ENCODE peak calls at places on chromosomes 5 and 9, in eight cellular contexts. I, P, N, A, W, S, T and U are unnamed samples.

GRCh38 chr9:89502038-89502601 is 4.2 kb upstream of the SEMA4D start:
- DNase-seq in A (no peak), P (no peak), S (no peak), W (no peak), T (no peak), I (no peak), N (no peak), U (no peak)

GRCh38 chr9:112271466-112272098 is 61.8 kb downstream of the PTBP3 start:
- DNase-seq in I (no peak), S (no peak), A (peak; percentile 43), T (no peak), P (no peak), N (peak; percentile 14), W (no peak), U (no peak)

GRCh38 chr9:27227192-27227591 is 69.8 kb downstream of the EQTN start:
- DNase-seq in N (peak; percentile 7), S (no peak), T (no peak), P (no peak), I (no peak), A (no peak), W (no peak), U (no peak)

GRCh38 chr9:100324594-100325200 is 28.0 kb downstream of the TEX10 start:
- DNase-seq in A (peak; percentile 61), P (no peak), I (no peak), W (no peak), S (peak; percentile 72), T (no peak), N (no peak), U (no peak)

GRCh38 chr9:135507104-135508035 is 6.9 kb downstream of the MRPS2 start:
- DNase-seq in W (no peak), P (peak; percentile 33), S (no peak), A (no peak), N (no peak), T (peak; percentile 6), I (no peak), U (peak; percentile 23)

GRCh38 chr9:5186416-5187169 is 1.2 kb upstream of the INSL6 start:
- DNase-seq in P (peak; percentile 52), S (peak; percentile 83), N (peak; percentile 65), W (peak; percentile 32), A (peak; percentile 63), T (peak; percentile 60), I (no peak), U (no peak)

GRCh38 chr5:83124593-83124992 is 47.2 kb downstream of the XRCC4 start:
- DNase-seq in S (no peak), I (no peak), A (no peak), N (no peak), T (no peak), P (no peak), W (no peak), U (no peak)

GRCh38 chr5:174736351-174736721 is 12.0 kb downstream of the MSX2 start:
- DNase-seq in T (no peak), W (no peak), A (peak; percentile 90), I (no peak), S (no peak), N (peak; percentile 85), P (no peak), U (no peak)

GRCh38 chr9:127566351-127567001 is 45.6 kb upstream of the STXBP1 start:
- DNase-seq in N (no peak), S (no peak), I (no peak), W (no peak), T (no peak), A (no peak), P (peak; percentile 82), U (no peak)

GRCh38 chr5:151480859-151481258 is 33.5 kb downstream of the SLC36A1 start:
- DNase-seq in S (peak; percentile 27), T (no peak), I (no peak), P (no peak), A (peak; percentile 49), W (no peak), N (peak; percentile 45), U (peak; percentile 61)

GRCh38 chr9:104836235-104836634 is 72.3 kb downstream of the NIPSNAP3B start:
- DNase-seq in T (no peak), S (peak; percentile 29), I (no peak), A (peak; percentile 34), N (no peak), W (no peak), P (no peak), U (no peak)

GRCh38 chr5:73694089-73694488 is 68.1 kb downstream of the ARHGEF28 start:
- DNase-seq in T (no peak), P (no peak), S (no peak), W (no peak), N (no peak), A (no peak), I (no peak), U (no peak)

GRCh38 chr9:91741529-91741928 is 208.5 kb downstream of the ROR2 start:
- DNase-seq in P (no peak), N (peak; percentile 69), T (no peak), I (no peak), S (no peak), A (peak; percentile 81), W (no peak), U (no peak)

GRCh38 chr9:134136117-134136996 is 475 bp downstream of the WDR5 start:
- DNase-seq in S (peak; percentile 51), P (peak; percentile 60), I (no peak), N (no peak), T (peak; percentile 40), W (no peak), A (peak; percentile 19), U (no peak)

GRCh38 chr5:31639488-31640011 is 619 bp downstream of the PDZD2 start:
- DNase-seq in S (peak; percentile 64), N (no peak), T (no peak), A (no peak), W (no peak), P (no peak), I (no peak), U (no peak)

GRCh38 chr5:126848253-126848652 is 71.3 kb downstream of the LMNB1 start:
- DNase-seq in W (no peak), T (no peak), P (no peak), I (no peak), N (no peak), S (no peak), A (no peak), U (no peak)

GRCh38 chr9:106885451-106885850 is 22.5 kb downstream of the ZNF462 start:
- DNase-seq in S (no peak), N (peak; percentile 81), W (no peak), I (no peak), A (peak; percentile 82), T (no peak), P (no peak), U (no peak)

GRCh38 chr9:20930836-20931235 is 100.6 kb downstream of the HACD4 start:
- DNase-seq in T (no peak), P (no peak), S (no peak), I (no peak), W (no peak), N (no peak), A (no peak), U (no peak)

GRCh38 chr5:141958113-141958512 is at the start of gene PCDH12:
- DNase-seq in A (no peak), T (no peak), N (no peak), P (peak; percentile 39), W (no peak), I (no peak), S (peak; percentile 42), U (no peak)

GRCh38 chr5:132500244-132500930 is 9.8 kb upstream of the IRF1 start:
- DNase-seq in A (no peak), N (no peak), P (peak; percentile 60), I (no peak), T (no peak), S (no peak), W (no peak), U (no peak)

GRCh38 chr5:137431051-137431450 is 68.1 kb downstream of the SPOCK1 start:
- DNase-seq in N (no peak), P (no peak), T (no peak), S (no peak), A (peak; percentile 69), W (no peak), I (no peak), U (no peak)

DNA sequence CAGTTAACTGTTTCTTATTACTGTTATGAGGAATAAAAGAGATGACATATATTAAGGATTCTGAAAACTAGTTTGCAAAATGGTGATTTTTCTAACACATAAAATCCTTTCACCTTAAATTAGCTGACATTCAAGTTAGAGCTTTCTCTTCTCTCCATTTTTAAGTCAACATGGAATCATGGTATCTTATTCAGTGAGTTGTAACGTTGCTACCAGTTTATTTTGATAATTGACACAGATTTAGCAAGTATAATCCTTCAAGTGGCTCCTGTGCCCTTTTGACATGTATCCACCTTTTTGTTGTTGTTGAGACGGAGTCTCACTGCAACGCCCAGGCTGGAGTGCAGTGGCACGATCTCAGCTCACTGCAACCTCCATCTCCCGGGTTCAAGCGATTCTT is 58.5 kb downstream of the CSNK1A1 start:
- DNase-seq in I (no peak), S (no peak), A (no peak), N (no peak), P (no peak), T (no peak), W (no peak), U (no peak)
- H3K27ac ChIP-seq in I (no peak overlapping the region), S (no peak overlapping the region), A (no peak overlapping the region), N (no peak overlapping the region), P (no peak overlapping the region), T (no peak overlapping the region), W (no peak overlapping the region), U (no peak overlapping the region)

GRCh38 chr5:52007230-52007858 is 624.1 kb downstream of the ISL1 start:
- DNase-seq in I (no peak), N (peak; percentile 4), A (peak; percentile 22), P (no peak), S (peak; percentile 66), W (no peak), T (no peak), U (peak; percentile 12)
- TF ChIP-seq CTCF in I (no peak), N (peak; percentile 75), A (peak; percentile 71), P (no peak), S (peak; percentile 88), W (peak; percentile 40), T (peak; percentile 63), U (peak; percentile 73)

DNA sequence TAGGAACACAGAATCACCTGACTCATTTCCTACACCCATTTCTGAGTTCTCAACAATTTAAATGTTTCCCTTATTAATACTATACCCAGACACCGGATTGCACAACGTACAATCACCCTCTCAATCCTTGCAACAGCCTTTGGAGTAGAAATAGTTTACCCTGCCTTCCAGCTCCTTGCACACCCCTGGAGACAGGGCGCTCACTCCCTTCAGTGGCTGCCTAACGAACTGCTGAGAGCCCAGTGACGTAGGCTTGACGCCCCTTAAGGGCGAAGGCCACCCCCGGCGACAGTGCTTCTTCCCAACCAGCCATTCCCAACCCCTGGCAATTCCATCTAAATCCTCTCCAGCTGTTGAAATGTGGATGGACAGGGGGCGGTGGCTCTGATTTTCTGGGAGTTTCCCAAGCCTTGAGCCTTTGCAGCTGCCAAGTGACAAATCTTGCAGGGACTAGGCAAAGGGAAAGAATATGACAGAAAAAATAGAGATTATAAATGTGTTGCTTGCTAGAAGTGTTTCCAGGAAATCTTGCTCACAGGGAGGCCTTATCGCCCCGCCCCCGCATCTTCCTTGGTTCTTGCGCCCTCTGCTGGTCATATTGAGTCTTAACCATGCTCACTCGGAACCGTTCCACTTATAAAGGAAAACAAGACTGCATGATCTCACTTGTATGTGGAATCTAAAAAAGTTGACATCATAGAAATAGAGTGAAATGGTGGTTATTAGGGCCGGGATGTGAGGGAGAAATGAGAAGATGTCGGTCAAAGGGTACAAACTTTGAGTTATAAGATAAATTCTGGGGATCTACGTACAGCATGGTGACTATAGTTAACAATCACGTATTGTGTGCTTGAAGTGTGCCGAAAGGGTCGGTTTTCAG is 7.6 kb upstream of the BARX1 start:
- DNase-seq in S (peak; percentile 95), P (peak; percentile 77), W (peak; percentile 88), N (peak; percentile 79), A (peak; percentile 69), T (peak; percentile 87), I (peak; percentile 76), U (peak; percentile 77)
- H3K27me3 ChIP-seq in S (peaks cover 51% of the 10 kb centered on the region), P (no peaks in the 10 kb centered on the region), W (peaks cover 3% of the 10 kb centered on the region), N (peaks cover 39% of the 10 kb centered on the region), A (peaks cover 41% of the 10 kb centered on the region), T (peaks cover 36% of the 10 kb centered on the region), I (peaks cover 57% of the 10 kb centered on the region), U (peaks cover 56% of the 10 kb centered on the region)

GRCh38 chr5:107564896-107565295 is 105.8 kb downstream of the EFNA5 start:
- DNase-seq in A (peak; percentile 84), W (no peak), T (no peak), P (no peak), S (no peak), N (peak; percentile 40), I (no peak), U (no peak)
- H3K27ac ChIP-seq in A (no peak overlapping the region), W (no peak overlapping the region), T (no peak overlapping the region), P (no peak overlapping the region), S (no peak overlapping the region), N (peak overlapping the region; percentile 60), I (peak overlapping the region; percentile 8), U (no peak overlapping the region)